ENCODE peak calls at places on chromosomes 6 and 20, in seven cellular contexts. I is CD8-positive, alpha-beta T cell; O is stimulated activated CD4-positive, alpha-beta T cell treated with anti-CD3 and anti-CD28 coated beads, Interleukin-1b, Interleukin-23, amount 100 ng/mL, for 48 hours; V is HS-27A; U is cardiac muscle cell; R is NCI-H2227 treated with DMSO at 0.1 percent for 48 hours; D is mucosa of gallbladder. G is an unnamed sample.

GRCh38 chr6:131643262-131643631 is 6.1 kb downstream of the ENPP3 start:
- DNase-seq in U (no peak), V (no peak), O (no peak), R (no peak), I (no peak), D (peak; percentile 61), G (no peak)

GRCh38 chr6:144343736-144344428 is 58.7 kb downstream of the UTRN start:
- DNase-seq in O (no peak), R (no peak), D (peak; percentile 52), U (no peak), I (no peak), V (no peak), G (peak; percentile 88)

GRCh38 chr6:130076512-130076911 is 58.1 kb downstream of the L3MBTL3 start:
- DNase-seq in V (no peak), U (no peak), O (no peak), I (no peak), R (no peak), D (no peak), G (peak; percentile 37)

GRCh38 chr6:159400806-159401205 is 231.6 kb downstream of the FNDC1 start:
- DNase-seq in V (no peak), U (no peak), R (no peak), O (no peak), I (no peak), D (no peak), G (no peak)

GRCh38 chr20:41005361-41005729 is 23.3 kb upstream of the TOP1 start:
- DNase-seq in D (peak; percentile 92), I (no peak), R (no peak), V (peak; percentile 92), U (peak; percentile 99), O (no peak), G (no peak)

GRCh38 chr6:87277123-87277522 is 45.3 kb upstream of the SMIM8 start:
- DNase-seq in R (no peak), O (no peak), I (no peak), D (no peak), U (peak; percentile 33), V (no peak), G (no peak)

GRCh38 chr6:2502998-2503674 is 247.6 kb downstream of the MYLK4 start:
- DNase-seq in O (no peak), I (no peak), D (no peak), V (no peak), R (no peak), U (no peak), G (no peak)

GRCh38 chr20:39885975-39886649 is 802.9 kb downstream of the MAFB start:
- DNase-seq in V (peak; percentile 46), U (peak; percentile 78), O (peak; percentile 4), D (peak; percentile 68), I (no peak), R (no peak), G (no peak)

GRCh38 chr6:24283043-24283985 is 74.5 kb downstream of the DCDC2 start:
- DNase-seq in V (peak; percentile 88), R (peak; percentile 84), I (no peak), D (peak; percentile 91), O (peak; percentile 30), U (peak; percentile 91), G (no peak)